ENCODE peak calls at places on chromosome 22, in ten cellular contexts. K, B, D, F, M, X, H, E, T and C are unnamed samples.

GRCh38 chr22:33597274-33597985 is 322.8 kb downstream of the LARGE1 start:
- DNase-seq in M (no peak), T (no peak), B (peak), E (no peak), F (no peak), H (no peak), K (no peak), X (no peak), D (no peak), C (no peak)

GRCh38 chr22:17199131-17199731 is 20.0 kb downstream of the ADA2 start:
- DNase-seq in D (no peak), B (peak), M (peak), K (no peak), H (peak), T (no peak), E (no peak), F (peak), X (no peak), C (no peak)

GRCh38 chr22:45688606-45689080 is 17.0 kb downstream of the ATXN10 start:
- DNase-seq in X (peak), K (no peak), H (peak), B (no peak), T (no peak), D (no peak), M (peak), F (peak), E (peak), C (peak)

GRCh38 chr22:22717723-22718122 is 73.3 kb downstream of the GGTLC2 start:
- DNase-seq in K (no peak), B (no peak), X (no peak), H (no peak), E (no peak), D (no peak), F (no peak), T (no peak), M (no peak), C (no peak)

GRCh38 chr22:21624120-21624879 is 5.5 kb downstream of the YDJC start:
- DNase-seq in F (no peak), B (no peak), K (no peak), X (no peak), E (no peak), T (no peak), H (peak), M (peak), D (peak), C (no peak)

GRCh38 chr22:47161631-47162030 is 399.2 kb downstream of the TBC1D22A start:
- DNase-seq in H (no peak), D (no peak), K (no peak), T (no peak), E (no peak), B (no peak), F (no peak), X (no peak), M (no peak), C (no peak)

GRCh38 chr22:27642104-27642800 is 159.3 kb downstream of the MN1 start:
- DNase-seq in K (no peak), X (no peak), E (no peak), H (no peak), B (no peak), F (no peak), T (no peak), D (no peak), M (no peak), C (no peak)

GRCh38 chr22:50481440-50482106 is at the start of gene ADM2:
- DNase-seq in K (no peak), M (no peak), H (no peak), E (no peak), F (no peak), T (no peak), X (no peak), B (no peak), D (peak), C (no peak)

GRCh38 chr22:46881373-46882118 is 119.1 kb downstream of the TBC1D22A start:
- DNase-seq in B (no peak), T (no peak), F (peak), K (no peak), M (peak), D (no peak), E (peak), X (no peak), H (no peak), C (no peak)

GRCh38 chr22:46537221-46537945 is at the start of gene CELSR1:
- DNase-seq in M (peak), T (no peak), E (no peak), B (no peak), H (peak), X (no peak), F (no peak), D (peak), K (no peak), C (no peak)

GRCh38 chr22:19543970-19544708 is 19.9 kb upstream of the CLDN5 start:
- DNase-seq in H (no peak), B (no peak), D (no peak), E (no peak), M (no peak), X (no peak), T (no peak), F (no peak), K (no peak), C (no peak)

GRCh38 chr22:31897842-31898241 is 46.5 kb upstream of the YWHAH start:
- DNase-seq in T (no peak), X (no peak), K (no peak), F (no peak), H (peak), D (no peak), B (no peak), E (no peak), M (peak), C (no peak)

GRCh38 chr22:31083377-31083768 is 2.3 kb downstream of the SMTN start:
- DNase-seq in H (no peak), F (no peak), X (no peak), K (no peak), T (no peak), M (no peak), B (peak), E (no peak), D (no peak), C (no peak)

GRCh38 chr22:19767427-19768380 is 7.1 kb downstream of the TBX1 start:
- DNase-seq in K (no peak), F (no peak), E (no peak), B (peak), H (no peak), M (no peak), D (no peak), X (no peak), T (peak), C (no peak)

GRCh38 chr22:19686946-19687345 is 27.4 kb upstream of the SEPTIN5 start:
- DNase-seq in E (no peak), B (no peak), D (no peak), M (no peak), T (no peak), H (no peak), K (no peak), X (no peak), F (no peak), C (no peak)

GRCh38 chr22:20061481-20061861 is 18.6 kb upstream of the DGCR8 start:
- DNase-seq in D (no peak), X (no peak), H (peak), M (peak), B (no peak), T (no peak), E (no peak), K (no peak), F (no peak), C (no peak)

GRCh38 chr22:45502215-45503070 is at the start of gene FBLN1:
- DNase-seq in H (no peak), X (no peak), F (no peak), D (peak), M (no peak), T (no peak), K (no peak), B (peak), E (no peak), C (no peak)

GRCh38 chr22:49960967-49961600 is 512 bp downstream of the PIM3 start:
- DNase-seq in H (peak), X (no peak), E (peak), D (peak), F (no peak), B (peak), M (no peak), T (no peak), K (no peak), C (no peak)

GRCh38 chr22:37480387-37481346 is 5.5 kb downstream of the MFNG start:
- DNase-seq in F (no peak), E (no peak), K (no peak), B (no peak), D (no peak), X (no peak), M (no peak), T (no peak), H (no peak), C (no peak)

GRCh38 chr22:30312053-30312452 is 14.7 kb downstream of the TBC1D10A start:
- DNase-seq in M (peak), X (no peak), K (no peak), H (no peak), B (no peak), T (peak), E (peak), F (no peak), D (no peak), C (no peak)

GRCh38 chr22:32564170-32565001 is 89.8 kb downstream of the FBXO7 start:
- DNase-seq in T (no peak), M (peak), D (no peak), X (no peak), B (no peak), K (no peak), F (no peak), H (peak), E (peak), C (no peak)

GRCh38 chr22:19611590-19611989 is 87.4 kb upstream of the CLDN5 start:
- DNase-seq in M (no peak), K (no peak), T (no peak), X (no peak), F (no peak), H (no peak), D (no peak), E (no peak), B (no peak), C (no peak)

GRCh38 chr22:36546932-36547331 is 18.0 kb upstream of the EIF3D start:
- DNase-seq in T (no peak), B (no peak), M (peak), F (peak), K (no peak), D (no peak), E (peak), H (peak), X (peak), C (no peak)

GRCh38 chr22:46010951-46011626 is 34.1 kb upstream of the WNT7B start:
- DNase-seq in K (no peak), T (no peak), H (no peak), M (no peak), X (no peak), E (no peak), D (no peak), F (no peak), B (no peak), C (no peak)

GRCh38 chr22:32847067-32847491 is 45.6 kb downstream of the TIMP3 start:
- DNase-seq in D (no peak), E (no peak), K (no peak), M (no peak), B (peak), X (no peak), H (no peak), T (peak), F (no peak), C (no peak)

GRCh38 chr22:30425616-30426394 is at the start of gene MTFP1:
- DNase-seq in F (no peak), K (peak), D (peak), X (no peak), E (peak), B (peak), T (peak), H (peak), M (peak), C (no peak)

GRCh38 chr22:45239378-45240136 is 1.1 kb downstream of the KIAA0930 start:
- DNase-seq in X (no peak), K (no peak), M (no peak), B (no peak), T (no peak), E (no peak), H (no peak), D (no peak), F (no peak), C (no peak)

GRCh38 chr22:48536691-48537591 is 1290.7 kb downstream of the BRD1 start:
- DNase-seq in E (no peak), D (no peak), K (no peak), F (no peak), B (no peak), T (no peak), H (no peak), X (no peak), M (no peak), C (no peak)

GRCh38 chr22:36347094-36347493 is 40.7 kb downstream of the MYH9 start:
- DNase-seq in E (no peak), D (no peak), H (no peak), M (no peak), K (no peak), B (no peak), T (no peak), F (no peak), X (no peak), C (no peak)

GRCh38 chr22:27686534-27686933 is 115.0 kb downstream of the MN1 start:
- DNase-seq in X (no peak), M (peak), E (peak), H (peak), D (peak), K (peak), B (peak), T (peak), F (no peak), C (peak)

GRCh38 chr22:37244114-37244921 is at the start of gene RAC2:
- DNase-seq in F (no peak), D (peak), T (peak), B (peak), H (peak), E (peak), K (peak), M (peak), X (no peak), C (no peak)

GRCh38 chr22:23847991-23848864 is 9.4 kb upstream of the DERL3 start:
- DNase-seq in E (no peak), T (no peak), D (peak), F (no peak), K (no peak), B (no peak), M (no peak), X (no peak), H (no peak), C (no peak)
- TF ChIP-seq CTCF in E (no peak), T (no peak), D (no peak), F (no peak), K (no peak), B (no peak), M (no peak), X (no peak), H (no peak), C (no peak)

GRCh38 chr22:41874090-41874489 is 40.8 kb downstream of the SHISA8 start:
- DNase-seq in M (no peak), F (no peak), K (no peak), B (no peak), E (no peak), X (no peak), D (no peak), T (no peak), H (no peak), C (no peak)
- H3K4me3 ChIP-seq in M (no peak), F (no peak), K (no peak), B (no peak), E (no peak), X (no peak), D (no peak), T (no peak), H (no peak), C (no peak)

GRCh38 chr22:29208502-29208862 is 2.8 kb downstream of the EMID1 start:
- DNase-seq in X (no peak), E (no peak), K (no peak), H (no peak), T (no peak), F (no peak), B (no peak), D (no peak), M (no peak), C (no peak)
- TF ChIP-seq CTCF in X (peak), E (peak), K (no peak), H (no peak), T (no peak), F (no peak), B (no peak), D (no peak), M (no peak), C (no peak)

GRCh38 chr22:38927033-38927789 is 30.2 kb upstream of the APOBEC3A start:
- DNase-seq in B (peak), X (no peak), M (peak), K (peak), E (peak), D (peak), F (no peak), T (peak), H (peak), C (peak)
- H3K4me3 ChIP-seq in B (peak), X (peak), M (no peak), K (peak), E (no peak), D (peak), F (no peak), T (peak), H (no peak), C (peak)